ENCODE peak calls at places on chromosomes 6 and 20, in five cellular contexts. V is stomach, B is GM06990, G is dorsolateral prefrontal cortex, U is GM12865. N is an unnamed sample.

GRCh38 chr6:44842616-44843015 is 455.1 kb downstream of the CDC5L start:
- DNase-seq in B (no peak), V (no peak), G (no peak), U (no peak), N (no peak)

GRCh38 chr6:144646066-144646800 is 361.1 kb downstream of the UTRN start:
- DNase-seq in V (no peak), G (no peak), U (no peak), B (no peak), N (no peak)

GRCh38 chr6:15522427-15522826 is 140.4 kb downstream of the DTNBP1 start:
- DNase-seq in U (peak), V (no peak), B (no peak), G (no peak), N (no peak)

GRCh38 chr6:36358235-36358915 is 21.7 kb upstream of the BNIP5 start:
- DNase-seq in V (no peak), G (no peak), B (peak), U (peak), N (no peak)

GRCh38 chr6:112298816-112299281 is 44.5 kb upstream of the LAMA4 start:
- DNase-seq in B (no peak), G (no peak), U (no peak), V (no peak), N (no peak)

GRCh38 chr20:1402149-1402548 is 9.3 kb upstream of the FKBP1A start:
- DNase-seq in V (no peak), B (no peak), U (no peak), G (no peak), N (no peak)

GRCh38 chr6:42745083-42745637 is 743 bp downstream of the TBCC start:
- DNase-seq in G (peak), B (peak), V (peak), U (peak), N (no peak)

GRCh38 chr6:2850480-2851150 is 9.0 kb upstream of the SERPINB1 start:
- DNase-seq in U (no peak), B (no peak), V (no peak), G (no peak), N (no peak)

GRCh38 chr20:63527184-63527583 is 6.6 kb downstream of the PPDPF start:
- DNase-seq in B (no peak), G (no peak), U (no peak), V (no peak), N (no peak)

GRCh38 chr6:124927806-124928205 is 34.4 kb upstream of the RNF217 start:
- DNase-seq in G (no peak), B (no peak), V (no peak), U (no peak), N (no peak)

GRCh38 chr6:136466789-136467585 is 83.2 kb downstream of the MAP7 start:
- DNase-seq in B (no peak), G (no peak), U (no peak), V (no peak), N (no peak)

GRCh38 chr20:48772183-48772976 is 55.4 kb downstream of the PREX1 start:
- DNase-seq in U (peak), G (no peak), B (no peak), V (peak), N (no peak)

GRCh38 chr6:7543761-7544424 is 2.4 kb downstream of the DSP start:
- DNase-seq in V (no peak), U (no peak), B (no peak), G (no peak), N (no peak)

GRCh38 chr20:63698739-63699465 is 2.5 kb downstream of the TNFRSF6B start:
- DNase-seq in V (no peak), U (peak), G (peak), B (peak), N (peak)

GRCh38 chr6:37713529-37714119 is 15.9 kb upstream of the MDGA1 start:
- DNase-seq in B (no peak), G (no peak), V (no peak), U (no peak), N (no peak)

GRCh38 chr6:7770111-7770510 is 44.2 kb downstream of the BMP6 start:
- DNase-seq in U (no peak), B (no peak), G (no peak), V (no peak), N (no peak)

GRCh38 chr6:159052720-159053119 is 7.9 kb upstream of the TAGAP start:
- DNase-seq in U (no peak), B (no peak), G (no peak), V (no peak), N (no peak)

GRCh38 chr6:23137596-23137995 is 568.2 kb downstream of the HDGFL1 start:
- DNase-seq in B (no peak), G (no peak), U (no peak), V (no peak), N (peak)

GRCh38 chr6:7047071-7047470 is 60.7 kb upstream of the RREB1 start:
- DNase-seq in V (no peak), B (no peak), U (no peak), G (no peak), N (no peak)

GRCh38 chr6:20633566-20634340 is 99.5 kb downstream of the CDKAL1 start:
- DNase-seq in V (no peak), B (no peak), U (no peak), G (no peak), N (no peak)

GRCh38 chr6:144223686-144224085 is 61.4 kb upstream of the UTRN start:
- DNase-seq in G (no peak), V (no peak), U (no peak), B (no peak), N (no peak)

GRCh38 chr20:19310541-19310940 is 98.1 kb downstream of the SLC24A3 start:
- DNase-seq in B (no peak), V (no peak), U (no peak), G (no peak), N (no peak)

GRCh38 chr6:55069132-55069781 is 105.1 kb upstream of the HCRTR2 start:
- DNase-seq in V (peak), B (no peak), U (peak), G (no peak), N (no peak)

GRCh38 chr6:33984466-33985332 is 161.2 kb downstream of the GRM4 start:
- DNase-seq in U (no peak), V (peak), G (no peak), B (no peak), N (no peak)

GRCh38 chr20:6665621-6666345 is 101.7 kb upstream of the BMP2 start:
- DNase-seq in G (no peak), B (no peak), U (no peak), V (no peak), N (no peak)

GRCh38 chr6:129637340-129638054 is 72.5 kb downstream of the ARHGAP18 start:
- DNase-seq in V (no peak), U (no peak), B (no peak), G (no peak), N (no peak)

GRCh38 chr6:29506446-29507067 is 18.8 kb upstream of the MAS1L start:
- DNase-seq in U (no peak), V (no peak), B (no peak), G (no peak), N (no peak)

GRCh38 chr20:52748235-52748950 is 223.8 kb upstream of the TSHZ2 start:
- DNase-seq in U (no peak), G (no peak), V (no peak), B (no peak), N (no peak)

N was measured in brain pericyte.